ENCODE peak calls at places on chromosomes 13 and 19, in six cellular contexts. N is stimulated activated CD4-positive, alpha-beta T cell treated with anti-CD3 and anti-CD28 coated beads, Interleukin-4, amount 100 ng/mL, for 48 hours; R is heart left ventricle; T is GM12865; Z is T-helper 2 cell; W is activated naive CD4-positive, alpha-beta T cell treated with anti-CD3 and anti-CD28 coated beads for 36 hours. K is an unnamed sample.

GRCh38 chr19:27851543-27852060 is 1361.3 kb downstream of the UQCRFS1 start:
- DNase-seq in W (no peak), N (no peak), Z (no peak), R (no peak), T (no peak), K (no peak)

GRCh38 chr19:11387154-11388034 is 3.3 kb upstream of the EPOR start:
- DNase-seq in T (no peak), R (no peak), N (no peak), Z (no peak), W (no peak), K (no peak)

GRCh38 chr13:40794414-40795368 is 5.3 kb downstream of the SLC25A15 start:
- DNase-seq in N (no peak), T (no peak), W (no peak), R (no peak), Z (no peak), K (no peak)

GRCh38 chr13:37652596-37652995 is 54.0 kb upstream of the POSTN start:
- DNase-seq in R (no peak), N (no peak), W (no peak), T (no peak), Z (no peak), K (no peak)

GRCh38 chr19:39207293-39207836 is 3.3 kb upstream of the SYCN start:
- DNase-seq in R (no peak), Z (no peak), N (no peak), W (no peak), T (no peak), K (no peak)

GRCh38 chr13:28268800-28269223 is 130.5 kb downstream of the PAN3 start:
- DNase-seq in Z (no peak), N (no peak), W (no peak), R (no peak), T (peak), K (no peak)

GRCh38 chr13:24511019-24511823 is 1.4 kb downstream of the PARP4 start:
- DNase-seq in Z (peak), T (peak), R (no peak), N (peak), W (peak), K (no peak)

GRCh38 chr19:1084024-1084868 is 10.9 kb downstream of the POLR2E start:
- DNase-seq in R (peak), W (no peak), T (no peak), Z (no peak), N (no peak), K (no peak)

GRCh38 chr19:10946964-10947657 is 13.7 kb upstream of the SMARCA4 start:
- DNase-seq in W (no peak), R (no peak), T (no peak), Z (no peak), N (no peak), K (no peak)

GRCh38 chr19:32611161-32611560 is 30.2 kb downstream of the PDCD5 start:
- DNase-seq in Z (no peak), R (no peak), W (no peak), N (no peak), T (no peak), K (no peak)

GRCh38 chr19:53865918-53866696 is 1.6 kb upstream of the MYADM start:
- DNase-seq in N (peak), Z (peak), R (peak), T (no peak), W (peak), K (peak)

GRCh38 chr13:38753878-38754277 is 67.0 kb downstream of the FREM2 start:
- DNase-seq in W (no peak), N (no peak), T (no peak), R (no peak), Z (no peak), K (no peak)

GRCh38 chr13:107138987-107139386 is 571.0 kb upstream of the ARGLU1 start:
- DNase-seq in T (no peak), R (no peak), W (no peak), Z (no peak), N (no peak), K (no peak)

GRCh38 chr13:98265669-98266551 is 88.8 kb upstream of the RNF113B start:
- DNase-seq in R (no peak), W (no peak), Z (no peak), N (no peak), T (no peak), K (no peak)

GRCh38 chr19:38371081-38371480 is 3.3 kb upstream of the PSMD8 start:
- DNase-seq in N (no peak), W (no peak), R (no peak), Z (no peak), T (no peak), K (no peak)

GRCh38 chr19:19628499-19629134 is 597 bp upstream of the LPAR2 start:
- DNase-seq in N (no peak), R (no peak), Z (peak), T (peak), W (peak), K (peak)

GRCh38 chr13:48579167-48579918 is 46.5 kb upstream of the RCBTB2 start:
- DNase-seq in T (peak), Z (no peak), R (no peak), W (no peak), N (no peak), K (no peak)

GRCh38 chr19:33193269-33193863 is 764 bp upstream of the LRP3 start:
- DNase-seq in N (no peak), R (peak), T (no peak), Z (no peak), W (no peak), K (no peak)

GRCh38 chr13:113442985-113443362 is 10.3 kb downstream of the ADPRHL1 start:
- DNase-seq in T (no peak), Z (no peak), W (no peak), N (no peak), R (no peak), K (no peak)

GRCh38 chr13:103188688-103189326 is 122.6 kb upstream of the SLC10A2 start:
- DNase-seq in W (no peak), R (no peak), N (no peak), Z (no peak), T (peak), K (no peak)

GRCh38 chr19:46426506-46427162 is 2.1 kb downstream of the PNMA8C start:
- DNase-seq in W (peak), R (peak), N (peak), Z (no peak), T (peak), K (peak)

GRCh38 chr19:30646806-30647205 is 274.6 kb downstream of the ZNF536 start:
- DNase-seq in N (no peak), W (no peak), Z (no peak), T (no peak), R (no peak), K (no peak)